ENCODE peak calls at places on chromosome 1, in four cellular contexts. A, L, X and S are unnamed samples.

GRCh38 chr1:14969006-14969405 is 184.5 kb upstream of the TMEM51 start:
- DNase-seq in X (no peak), L (no peak), A (no peak), S (no peak)

GRCh38 chr1:211356723-211357418 is 30.2 kb downstream of the TRAF5 start:
- DNase-seq in A (no peak), L (no peak), X (no peak), S (no peak)

GRCh38 chr1:115314765-115315164 is 23.3 kb downstream of the NGF start:
- DNase-seq in X (no peak), L (no peak), A (no peak), S (no peak)

GRCh38 chr1:62076286-62076685 is 118.4 kb upstream of the L1TD1 start:
- DNase-seq in X (no peak), A (peak), L (no peak), S (no peak)

GRCh38 chr1:27568247-27569087 is 35.5 kb downstream of the AHDC1 start:
- DNase-seq in L (peak), A (peak), X (peak), S (peak)

GRCh38 chr1:3762151-3762872 is 10.1 kb downstream of the CCDC27 start:
- DNase-seq in X (no peak), A (no peak), L (no peak), S (no peak)

GRCh38 chr1:44719318-44719717 is 11.7 kb downstream of the RNU5D-1 start:
- DNase-seq in L (no peak), X (no peak), A (no peak), S (no peak)

GRCh38 chr1:186605762-186606350 is 74.4 kb downstream of the PTGS2 start:
- DNase-seq in L (no peak), X (no peak), A (no peak), S (no peak)

GRCh38 chr1:240337795-240338194 is 246.1 kb downstream of the FMN2 start:
- DNase-seq in X (no peak), L (no peak), A (no peak), S (no peak)

GRCh38 chr1:239735081-239735480 is 348.7 kb downstream of the CHRM3 start:
- DNase-seq in X (no peak), A (no peak), L (no peak), S (no peak)

GRCh38 chr1:239805888-239806772 is 285.6 kb upstream of the FMN2 start:
- DNase-seq in L (no peak), X (no peak), A (no peak), S (no peak)

GRCh38 chr1:165595561-165595960 is 35.5 kb upstream of the MGST3 start:
- DNase-seq in X (no peak), A (no peak), L (no peak), S (no peak)

GRCh38 chr1:164561461-164561860 is 2.5 kb downstream of the PBX1 start:
- DNase-seq in A (no peak), L (no peak), X (no peak), S (no peak)

GRCh38 chr1:1024421-1025415 is 4.8 kb downstream of the AGRN start:
- DNase-seq in A (no peak), X (no peak), L (no peak), S (no peak)

GRCh38 chr1:193013005-193013404 is 46.2 kb downstream of the UCHL5 start:
- DNase-seq in L (no peak), X (no peak), A (no peak), S (no peak)

GRCh38 chr1:1554926-1555915 is 14.8 kb upstream of the TMEM240 start:
- DNase-seq in L (no peak), X (no peak), A (peak), S (no peak)

GRCh38 chr1:12006167-12006921 is 13.0 kb upstream of the MIIP start:
- DNase-seq in L (no peak), A (peak), X (no peak), S (no peak)

GRCh38 chr1:167082511-167083027 is 7.6 kb downstream of the GPA33 start:
- DNase-seq in A (no peak), L (no peak), X (no peak), S (no peak)
- TF ChIP-seq SPI1 in A (no peak), L (no peak), X (no peak), S (no peak)

DNA sequence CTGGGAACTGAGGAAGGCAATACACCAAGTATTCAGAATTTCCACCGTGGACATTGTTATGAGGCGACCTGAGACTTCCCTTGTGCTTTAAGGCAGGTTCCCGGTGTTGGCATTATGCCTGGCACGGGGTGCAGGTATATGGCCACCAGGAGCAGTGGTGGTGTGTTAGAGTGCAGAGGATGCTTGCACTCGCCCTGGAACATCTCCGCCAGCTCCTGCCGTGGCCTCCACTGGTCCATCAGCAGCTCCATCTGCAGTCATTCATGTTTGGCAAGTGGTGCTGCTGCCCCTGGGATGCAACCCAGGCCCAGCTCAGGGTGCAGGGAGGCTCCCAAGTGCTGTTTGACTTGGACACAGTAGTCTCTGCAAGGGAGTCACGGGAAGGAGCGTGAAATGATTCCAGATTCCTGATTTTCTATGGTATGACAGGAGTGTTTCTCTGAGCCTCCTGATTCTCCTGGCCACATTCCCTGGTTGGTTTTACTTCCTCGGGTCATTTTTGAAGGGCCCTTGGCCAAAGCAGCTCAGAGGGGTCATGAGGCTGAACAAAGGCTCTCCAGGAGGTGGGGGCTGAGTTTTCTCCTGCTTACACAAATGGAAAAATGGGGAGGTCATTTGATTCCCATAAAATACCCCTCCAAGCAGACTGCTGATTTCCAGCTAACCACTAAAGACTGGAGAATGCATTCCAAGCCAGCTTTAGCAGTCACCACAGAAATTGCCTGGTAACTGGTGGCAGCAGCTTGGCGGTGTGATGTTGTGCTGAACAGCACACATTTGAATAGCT is 60.4 kb upstream of the PSEN2 start:
- DNase-seq in A (no peak), X (no peak), L (no peak), S (no peak)
- TF ChIP-seq SPI1 in A (no peak), X (no peak), L (no peak), S (no peak)

DNA sequence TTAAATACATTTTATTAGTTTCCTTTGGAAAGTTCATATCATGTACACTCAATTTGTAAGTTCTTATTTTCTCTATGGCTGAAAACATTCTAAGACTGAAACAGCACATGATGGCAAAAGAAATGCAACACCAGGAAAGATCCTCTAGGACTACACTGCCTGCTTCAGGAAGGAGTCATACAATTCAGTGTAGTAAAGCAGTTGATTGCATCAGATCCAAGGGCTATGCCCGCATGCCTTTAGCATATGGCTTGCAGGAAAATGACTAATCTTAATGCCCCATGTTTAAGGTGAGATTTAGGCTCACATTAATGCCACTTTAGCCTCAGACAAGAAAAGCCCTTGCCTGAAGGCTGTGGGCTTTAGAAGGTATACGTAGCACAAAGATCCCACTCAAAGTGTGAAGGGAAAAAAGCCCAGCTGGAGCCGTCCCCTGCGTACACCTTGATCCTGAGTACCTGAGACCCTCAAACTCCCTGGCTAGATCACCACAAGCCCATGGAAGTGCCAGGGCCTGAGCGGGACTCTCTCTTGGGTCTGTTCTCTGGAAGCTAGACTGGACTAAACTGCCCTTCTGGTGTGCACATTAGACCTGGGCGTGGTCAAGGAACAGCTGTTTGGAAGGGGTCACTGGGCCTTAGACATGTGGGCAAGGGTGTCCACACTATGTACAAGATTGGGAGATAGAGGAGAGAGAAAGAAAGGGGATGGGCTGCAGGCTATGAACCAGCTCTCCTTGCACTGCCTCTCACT is 52.9 kb downstream of the ESRRG start:
- DNase-seq in L (no peak), A (no peak), X (no peak), S (no peak)
- TF ChIP-seq SPI1 in L (no peak), A (no peak), X (no peak), S (no peak)

GRCh38 chr1:88175631-88176226 is 508.3 kb upstream of the PKN2 start:
- DNase-seq in L (no peak), X (no peak), A (no peak), S (no peak)
- TF ChIP-seq SPI1 in L (no peak), X (no peak), A (no peak), S (no peak)

GRCh38 chr1:98045211-98046030 is 124.6 kb upstream of the DPYD start:
- DNase-seq in L (no peak), X (no peak), A (no peak), S (no peak)

GRCh38 chr1:98044071-98044697 is 123.3 kb upstream of the DPYD start:
- DNase-seq in X (no peak), A (no peak), L (no peak), S (no peak)

GRCh38 chr1:98046031-98046641 is 125.3 kb upstream of the DPYD start:
- DNase-seq in L (no peak), A (no peak), X (no peak), S (no peak)

GRCh38 chr1:98048234-98048633 is 127.4 kb upstream of the DPYD start:
- DNase-seq in X (no peak), L (no peak), A (peak), S (no peak)

DNA sequence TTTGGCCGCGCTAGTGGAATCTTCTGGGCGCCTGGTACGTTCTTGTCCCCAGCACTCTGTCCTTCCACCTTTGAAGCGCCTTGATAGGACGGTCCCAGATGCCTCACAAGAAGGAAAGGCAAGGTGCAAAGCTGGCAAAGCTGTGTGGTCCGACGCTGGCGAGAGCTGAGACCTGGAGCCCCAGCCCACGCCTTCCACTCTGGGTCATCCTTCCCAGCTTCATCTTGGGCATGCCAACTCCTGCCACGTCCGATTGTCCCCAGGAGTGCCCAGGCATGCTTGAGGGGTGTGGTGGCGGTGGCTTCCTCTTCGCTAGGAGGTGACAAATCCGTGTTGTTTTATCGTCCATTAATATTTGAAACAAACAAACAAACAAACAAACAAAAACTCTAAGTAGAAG is 123.9 kb upstream of the DPYD start:
- DNase-seq in X (no peak), L (no peak), A (no peak), S (no peak)
- TF ChIP-seq SPI1 in X (no peak), L (no peak), A (no peak), S (no peak)

GRCh38 chr1:147891088-147891487 is 11.5 kb upstream of the GJA8 start:
- DNase-seq in A (no peak), X (no peak), L (no peak), S (no peak)
- TF ChIP-seq SPI1 in A (no peak), X (no peak), L (no peak), S (no peak)

DNA sequence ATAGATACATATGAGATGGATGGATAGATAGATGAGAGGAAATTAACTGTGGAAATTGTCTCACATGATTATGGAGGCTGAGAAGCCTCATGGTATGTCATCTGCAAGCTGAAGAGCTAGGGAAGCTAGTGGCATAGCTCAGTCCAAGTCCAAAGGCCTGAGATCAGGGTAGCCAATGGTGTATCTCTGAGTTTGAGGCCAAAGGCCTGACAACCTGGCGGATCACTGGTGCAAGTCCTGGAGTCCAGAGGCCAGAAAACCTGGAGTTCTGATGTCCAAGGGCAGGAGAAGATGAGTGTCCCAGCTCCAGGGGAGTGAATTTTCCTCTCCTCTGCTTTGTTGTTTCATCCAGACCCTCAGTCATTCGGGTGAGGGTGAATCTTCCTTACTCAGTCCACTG is 43.9 kb upstream of the SPOCD1 start:
- DNase-seq in A (no peak), L (no peak), X (no peak), S (no peak)
- TF ChIP-seq SPI1 in A (no peak), L (no peak), X (no peak), S (no peak)

DNA sequence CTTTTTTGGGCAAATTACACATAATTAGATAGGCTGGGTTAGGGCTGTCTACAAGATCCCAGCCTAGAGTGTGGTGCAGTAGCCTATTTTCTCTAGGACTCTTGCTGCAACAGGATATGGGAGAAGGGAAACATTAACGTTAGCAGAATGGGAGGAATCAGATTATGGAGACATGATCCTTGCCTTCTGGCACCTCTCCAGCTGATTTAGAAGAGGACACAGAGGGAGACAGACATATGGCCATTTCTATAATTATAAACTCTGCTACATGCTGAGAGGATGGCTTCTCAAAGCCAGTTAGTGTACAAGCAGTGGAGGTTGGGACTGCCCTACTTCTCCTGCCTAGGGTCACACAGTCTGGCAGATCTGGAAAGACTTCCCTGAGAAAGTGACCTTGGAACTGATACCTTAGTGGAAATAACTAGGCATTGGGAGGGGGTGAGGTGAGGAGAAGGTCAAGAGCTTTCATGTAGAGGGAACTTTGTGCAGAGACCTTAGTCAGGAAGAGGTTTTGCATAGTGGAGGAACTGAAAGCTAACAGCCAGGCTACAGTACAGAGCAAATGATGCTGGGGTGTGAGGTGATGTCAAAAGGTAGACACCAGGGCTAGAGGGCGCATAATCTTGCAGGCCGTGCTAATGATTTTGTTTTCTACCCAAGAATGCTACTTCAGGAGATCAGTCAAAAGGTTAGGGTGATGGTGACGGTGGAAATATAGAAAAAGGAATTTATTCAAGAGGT is 1.2 kb upstream of the CD1D start:
- DNase-seq in X (no peak), A (no peak), L (no peak), S (peak)
- TF ChIP-seq SPI1 in X (peak), A (no peak), L (no peak), S (peak)

DNA sequence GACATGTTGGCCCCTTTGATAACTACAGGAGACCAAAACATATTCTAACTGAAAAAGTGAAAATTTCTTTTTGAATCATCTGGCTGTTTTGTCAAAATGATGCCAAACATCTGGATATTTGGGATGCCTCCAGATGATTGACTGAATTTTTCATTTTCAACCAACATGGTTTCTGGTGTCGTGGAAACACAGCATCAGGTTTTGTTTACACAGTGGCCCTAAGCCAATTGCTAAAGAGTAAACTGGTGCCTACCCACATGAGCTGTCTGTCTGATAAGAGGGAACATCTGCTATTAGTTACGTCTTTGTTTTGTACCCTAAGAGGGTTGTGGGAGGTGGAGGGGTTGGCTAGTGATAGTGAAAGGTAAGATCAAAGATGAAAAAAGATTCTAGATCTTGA is 204.8 kb downstream of the KCNK2 start:
- DNase-seq in X (no peak), A (no peak), L (no peak), S (no peak)
- TF ChIP-seq SPI1 in X (no peak), A (no peak), L (no peak), S (no peak)